ENCODE peak calls at places on chromosomes 2 and 18, in ten cellular contexts. L is heart left ventricle; P is mammary epithelial cell; R is left ventricle myocardium inferior; N is bronchial epithelial cell; C is CD8-positive, alpha-beta T cell; B is PC-9; X is adrenal gland; A is endodermal cell; I is sigmoid colon. F is an unnamed sample.
A peak's percentile ranks its signal among the peaks of the same experiment; 100 is the strongest.

GRCh38 chr2:180876506-180876905 is 103.9 kb upstream of the UBE2E3 start:
- DNase-seq in R (no peak), B (no peak), A (no peak), L (no peak), I (no peak), P (no peak), C (no peak), N (no peak), X (no peak), F (peak; percentile 33)

GRCh38 chr18:75977069-75977468 is 518.0 kb downstream of the ZNF516 start:
- DNase-seq in X (no peak), A (no peak), L (no peak), R (no peak), N (no peak), C (no peak), B (no peak), I (no peak), P (no peak), F (no peak)

GRCh38 chr2:7057865-7058400 is 140.7 kb downstream of the RNF144A start:
- DNase-seq in C (no peak), P (no peak), I (no peak), N (no peak), R (no peak), L (no peak), A (no peak), X (peak; percentile 48), B (no peak), F (no peak)

GRCh38 chr18:3845176-3845575 is 395.2 kb downstream of the TGIF1 start:
- DNase-seq in A (no peak), R (no peak), N (no peak), C (no peak), P (no peak), X (no peak), B (no peak), L (no peak), I (no peak), F (no peak)

GRCh38 chr18:48819781-48820482 is 130.8 kb downstream of the SMAD7 start:
- DNase-seq in B (no peak), P (no peak), R (peak; percentile 6), A (peak; percentile 24), X (peak; percentile 48), I (peak; percentile 46), L (peak; percentile 11), N (no peak), C (no peak), F (no peak)

GRCh38 chr2:53896864-53897263 is 37.1 kb upstream of the GPR75 start:
- DNase-seq in R (no peak), N (peak; percentile 95), L (no peak), P (peak; percentile 83), X (no peak), A (no peak), C (no peak), I (no peak), B (no peak), F (peak; percentile 47)

GRCh38 chr2:216683846-216684245 is 11.5 kb downstream of the IGFBP5 start:
- DNase-seq in R (no peak), A (no peak), I (peak; percentile 95), L (no peak), P (peak; percentile 95), B (no peak), C (no peak), X (peak; percentile 90), N (peak; percentile 96), F (peak; percentile 98)

GRCh38 chr18:57889841-57890240 is 86.7 kb upstream of the ATP8B1 start:
- DNase-seq in C (no peak), I (no peak), R (no peak), P (peak; percentile 56), N (no peak), B (no peak), L (no peak), A (no peak), X (no peak), F (no peak)

GRCh38 chr2:226835796-226836547 is at the start of gene RHBDD1:
- DNase-seq in L (peak; percentile 95), B (peak; percentile 91), A (peak; percentile 94), N (peak; percentile 83), R (peak; percentile 95), I (peak; percentile 97), P (peak; percentile 95), X (peak; percentile 97), C (peak; percentile 93), F (peak; percentile 93)

GRCh38 chr18:6504605-6505510 is 90.1 kb upstream of the L3MBTL4 start:
- DNase-seq in P (no peak), A (no peak), L (no peak), C (no peak), N (no peak), B (no peak), I (no peak), R (no peak), X (no peak), F (no peak)

GRCh38 chr2:64562148-64562784 is 38.1 kb downstream of the AFTPH start:
- DNase-seq in L (no peak), P (no peak), A (no peak), R (no peak), C (no peak), X (no peak), B (no peak), I (no peak), N (peak; percentile 27), F (peak; percentile 30)

GRCh38 chr18:78794031-78794430 is 185.6 kb upstream of the SALL3 start:
- DNase-seq in P (no peak), R (no peak), C (no peak), I (peak; percentile 36), A (no peak), L (no peak), X (no peak), B (no peak), N (no peak), F (no peak)

GRCh38 chr18:35331367-35332087 is 12.7 kb downstream of the ZNF24 start:
- DNase-seq in A (no peak), N (no peak), R (no peak), C (no peak), I (no peak), P (no peak), B (no peak), L (no peak), X (no peak), F (no peak)

GRCh38 chr2:120875431-120875830 is 139.8 kb downstream of the GLI2 start:
- DNase-seq in L (no peak), I (no peak), X (no peak), P (no peak), B (no peak), C (no peak), N (no peak), A (no peak), R (no peak), F (no peak)

GRCh38 chr18:37564796-37565137 is 831 bp downstream of the CELF4 start:
- DNase-seq in R (peak; percentile 67), C (no peak), X (peak; percentile 70), B (no peak), A (peak; percentile 95), L (peak; percentile 74), N (peak; percentile 13), P (peak; percentile 34), I (peak; percentile 70), F (peak; percentile 29)

GRCh38 chr2:144152817-144153271 is 367.1 kb downstream of the ZEB2 start:
- DNase-seq in L (no peak), A (peak; percentile 46), X (peak; percentile 54), B (no peak), P (no peak), N (no peak), C (no peak), R (no peak), I (no peak), F (peak; percentile 53)

GRCh38 chr2:242029422-242030225 is 160.1 kb downstream of the RTP5 start:
- DNase-seq in N (no peak), R (no peak), A (peak; percentile 27), X (peak; percentile 23), L (peak; percentile 2), P (no peak), I (peak; percentile 37), C (no peak), B (no peak), F (no peak)

GRCh38 chr18:26635466-26635865 is 87.1 kb upstream of the KCTD1 start:
- DNase-seq in B (no peak), R (no peak), L (no peak), X (no peak), I (no peak), A (no peak), C (no peak), P (no peak), N (no peak), F (no peak)

DNA sequence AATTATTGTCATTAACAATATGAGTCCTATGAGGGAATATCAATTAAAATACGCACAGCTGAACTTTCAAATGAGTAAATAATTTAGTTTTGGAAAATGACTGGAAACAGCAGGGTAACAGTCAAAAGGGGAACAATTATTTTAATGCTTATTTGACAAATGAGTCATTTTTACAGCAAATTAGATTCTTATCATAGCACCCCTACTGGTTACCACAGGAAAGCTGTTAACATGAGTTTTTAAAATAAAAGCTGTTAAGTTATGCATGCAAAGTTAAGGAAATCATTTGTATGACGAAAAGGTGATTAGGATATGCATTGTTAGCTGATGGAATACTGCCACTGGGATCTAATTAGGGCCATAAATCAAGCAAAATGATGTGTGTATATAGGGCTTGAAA is 435.1 kb upstream of the MEIS1 start:
- DNase-seq in A (no peak), N (peak; percentile 17), C (no peak), R (no peak), X (no peak), I (no peak), L (no peak), B (no peak), P (no peak), F (no peak)
- TF ChIP-seq CTCF in A (peak; percentile 36), N (no peak), C (no peak), R (no peak), X (no peak), I (no peak), L (no peak), B (peak; percentile 36), P (peak; percentile 23), F (no peak)

GRCh38 chr2:205025580-205026240 is 480.4 kb downstream of the PARD3B start:
- DNase-seq in L (no peak), C (no peak), X (no peak), B (no peak), P (peak; percentile 1), I (no peak), R (no peak), A (no peak), N (no peak), F (no peak)
- H3K4me3 ChIP-seq in L (peak overlapping the region; percentile 20), C (no peak overlapping the region), X (peak overlapping the region; percentile 2), B (no peak overlapping the region), P (no peak overlapping the region), I (peak overlapping the region; percentile 29), R (peak overlapping the region; percentile 31), A (no peak overlapping the region), N (no peak overlapping the region), F (no peak overlapping the region)

DNA sequence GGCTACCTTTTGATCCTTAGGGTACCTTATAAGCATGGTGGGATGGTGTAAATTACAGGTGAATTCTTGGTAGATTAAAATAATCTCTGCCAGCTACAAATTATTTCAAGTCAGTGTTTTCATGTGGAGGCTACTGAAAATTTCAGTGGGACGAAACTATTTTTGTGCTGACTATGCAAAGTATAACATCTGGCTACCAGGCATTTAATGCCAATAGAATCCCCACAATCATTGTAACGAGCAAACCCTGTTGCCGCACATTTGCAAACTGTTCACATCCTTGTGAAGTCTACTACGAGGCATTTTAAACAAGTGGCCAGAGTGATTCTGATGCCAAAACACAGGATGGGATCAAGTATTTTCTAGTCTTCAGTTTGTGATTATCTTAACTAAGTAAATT is 48.1 kb upstream of the SDC1 start:
- DNase-seq in X (no peak), B (no peak), C (no peak), I (no peak), N (no peak), R (no peak), P (no peak), L (no peak), A (no peak), F (no peak)
- TF ChIP-seq CTCF in X (no peak), B (no peak), C (no peak), I (no peak), N (no peak), R (no peak), P (no peak), L (no peak), A (no peak), F (no peak)

GRCh38 chr2:174023591-174024523 is 58.7 kb upstream of the SP3 start:
- DNase-seq in I (peak; percentile 85), L (peak; percentile 52), N (peak; percentile 99), A (peak; percentile 86), X (peak; percentile 70), C (no peak), R (peak; percentile 48), P (peak; percentile 100), B (no peak), F (peak; percentile 94)
- H3K4me3 ChIP-seq in I (no peak overlapping the region), L (no peak overlapping the region), N (no peak overlapping the region), A (peak overlapping the region; percentile 6), X (no peak overlapping the region), C (no peak overlapping the region), R (peak overlapping the region; percentile 13), P (no peak overlapping the region), B (no peak overlapping the region), F (no peak overlapping the region)